ENCODE peak calls at places on chromosome 7, in four cellular contexts. One of them, this sample, is unnamed.

GRCh38 chr7:27179503-27180430 is 5.3 kb downstream of the HOXA11 start:
- DNase-seq in GM12878: no peak
- DNase-seq in A549: peak; percentile 85
- DNase-seq in H1: peak; percentile 93
- DNase-seq in this sample: peak; percentile 80

GRCh38 chr7:16841681-16842080 is 36.9 kb upstream of the AGR2 start:
- DNase-seq in GM12878: no peak
- DNase-seq in H1: no peak
- DNase-seq in A549: no peak
- DNase-seq in this sample: no peak

GRCh38 chr7:139727151-139727705 is 50.6 kb downstream of the HIPK2 start:
- DNase-seq in A549: no peak
- DNase-seq in GM12878: no peak
- DNase-seq in H1: no peak
- DNase-seq in this sample: no peak

GRCh38 chr7:47973739-47974138 is 5.7 kb downstream of the HUS1 start:
- DNase-seq in A549: no peak
- DNase-seq in GM12878: no peak
- DNase-seq in H1: no peak
- DNase-seq in this sample: no peak

GRCh38 chr7:85004402-85004801 is 182.5 kb downstream of the SEMA3D start:
- DNase-seq in A549: no peak
- DNase-seq in GM12878: no peak
- DNase-seq in H1: no peak
- DNase-seq in this sample: no peak

GRCh38 chr7:155315977-155316376 is 18.3 kb downstream of the INSIG1 start:
- DNase-seq in GM12878: no peak
- DNase-seq in H1: no peak
- DNase-seq in A549: no peak
- DNase-seq in this sample: no peak

GRCh38 chr7:73706122-73707044 is 13.1 kb downstream of the STX1A start:
- DNase-seq in GM12878: no peak
- DNase-seq in A549: peak; percentile 91
- DNase-seq in H1: peak; percentile 47
- DNase-seq in this sample: peak; percentile 54

GRCh38 chr7:13240349-13240748 is 552.9 kb downstream of the ARL4A start:
- DNase-seq in GM12878: no peak
- DNase-seq in A549: peak; percentile 76
- DNase-seq in H1: no peak
- DNase-seq in this sample: no peak

GRCh38 chr7:20217193-20217948 is at the start of gene MACC1:
- DNase-seq in A549: no peak
- DNase-seq in H1: peak; percentile 64
- DNase-seq in GM12878: peak; percentile 96
- DNase-seq in this sample: peak; percentile 60

GRCh38 chr7:122770943-122771342 is 68.2 kb upstream of the RNF148 start:
- DNase-seq in A549: no peak
- DNase-seq in GM12878: no peak
- DNase-seq in H1: no peak
- DNase-seq in this sample: no peak

GRCh38 chr7:75611557-75612178 is 119.5 kb downstream of the SPDYE5 start:
- DNase-seq in A549: no peak
- DNase-seq in H1: peak; percentile 68
- DNase-seq in GM12878: no peak
- DNase-seq in this sample: no peak

DNA sequence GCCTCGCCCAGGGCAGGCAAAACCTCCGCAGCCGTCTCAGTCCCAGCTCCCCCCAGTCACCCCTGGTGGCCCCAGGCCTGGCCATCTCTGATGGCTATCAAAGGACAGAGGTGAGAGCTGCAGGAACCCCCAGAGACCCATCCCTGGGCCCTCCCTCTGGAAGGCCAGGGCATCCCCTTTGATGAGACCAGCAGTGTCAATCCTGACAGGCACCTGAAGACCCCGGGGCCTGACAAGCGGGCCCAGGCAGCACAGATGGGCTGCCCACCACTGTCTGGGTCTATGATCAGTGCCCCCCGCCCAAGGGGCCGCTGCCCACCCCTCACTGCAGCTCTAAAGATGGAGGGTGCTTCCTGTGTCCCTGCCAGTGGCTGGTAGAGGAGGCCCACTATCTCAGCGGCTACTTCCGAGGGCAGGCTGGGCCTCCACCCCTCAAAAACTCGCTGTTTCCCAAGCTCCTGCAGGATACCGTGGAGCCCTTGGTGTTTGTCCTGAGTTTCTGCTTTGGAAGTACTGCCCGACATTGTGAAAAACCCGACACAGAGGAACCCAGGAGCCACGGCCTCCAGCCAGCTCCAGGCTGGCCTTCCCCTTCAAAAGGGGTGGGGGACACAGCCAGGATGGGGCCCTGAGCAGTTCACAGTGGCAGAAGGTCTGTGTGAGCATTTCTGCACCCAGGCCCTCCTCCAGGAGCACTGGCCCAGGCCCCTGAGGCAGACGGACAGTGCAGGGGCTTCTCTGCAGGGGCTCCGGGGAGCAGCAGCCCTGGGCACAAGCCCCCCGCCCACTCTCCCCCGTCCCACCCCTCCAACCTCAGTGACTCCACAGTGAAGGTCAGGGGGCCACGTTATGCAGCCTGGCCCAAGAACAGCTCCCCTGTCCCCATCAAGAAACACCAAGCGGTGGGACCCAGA is 99.2 kb downstream of the PDGFA start:
- DNase-seq in A549: no peak
- DNase-seq in GM12878: no peak
- DNase-seq in H1: peak; percentile 43
- DNase-seq in this sample: no peak
- TF ChIP-seq USF2 in A549: no peak
- TF ChIP-seq USF2 in GM12878: no peak
- TF ChIP-seq USF2 in H1: no peak
- TF ChIP-seq USF2 in this sample: no peak

GRCh38 chr7:29375641-29376562 is 181.3 kb downstream of the CHN2 start:
- DNase-seq in GM12878: no peak
- DNase-seq in H1: no peak
- DNase-seq in A549: peak; percentile 5
- DNase-seq in this sample: no peak
- TF ChIP-seq CHD2 in GM12878: no peak
- TF ChIP-seq CHD2 in H1: no peak
- TF ChIP-seq CHD2 in A549: no peak
- TF ChIP-seq CHD2 in this sample: no peak

DNA sequence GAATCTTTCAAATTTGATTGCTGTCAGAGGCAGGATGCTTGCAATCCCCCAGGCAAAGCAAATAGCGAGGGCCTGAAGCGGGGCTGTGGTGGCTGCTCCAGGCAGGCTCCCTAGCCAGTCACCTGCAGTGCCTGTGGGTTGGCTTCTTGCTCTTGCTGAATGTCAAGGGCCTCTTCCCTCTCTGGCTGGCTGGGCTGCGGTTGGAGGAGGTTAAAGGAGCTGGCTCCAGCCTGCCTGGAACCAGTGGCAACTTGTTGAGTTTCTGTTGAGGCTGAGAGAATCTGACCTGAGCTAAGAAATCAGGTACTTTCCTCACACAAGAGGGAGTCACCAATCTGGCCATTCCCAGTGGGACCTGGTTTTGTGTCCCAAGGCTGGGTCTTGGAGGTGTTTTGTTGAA is 134.7 kb downstream of the TMEM178B start:
- DNase-seq in A549: no peak
- DNase-seq in H1: no peak
- DNase-seq in GM12878: no peak
- DNase-seq in this sample: no peak
- TF ChIP-seq USF2 in A549: no peak
- TF ChIP-seq USF2 in H1: no peak
- TF ChIP-seq USF2 in GM12878: no peak
- TF ChIP-seq USF2 in this sample: no peak

GRCh38 chr7:57178768-57179139 is 46.5 kb upstream of the ZNF479 start:
- DNase-seq in A549: no peak
- DNase-seq in H1: no peak
- DNase-seq in GM12878: no peak
- DNase-seq in this sample: no peak
- TF ChIP-seq CHD2 in A549: no peak
- TF ChIP-seq CHD2 in H1: no peak
- TF ChIP-seq CHD2 in GM12878: no peak
- TF ChIP-seq CHD2 in this sample: no peak

This sample was measured in K562.